ENCODE peak calls at places on chromosomes 6 and 20, in eight cellular contexts. H is body of pancreas, G is spleen, M is H1, J is GM12878, B is prostate gland, Q is Peyer's patch, Y is IMR-90. X is an unnamed sample.

GRCh38 chr20:20192366-20192765 is 140.0 kb downstream of the CFAP61 start:
- DNase-seq in B (no peak), G (no peak), H (no peak), Q (no peak), Y (no peak), M (no peak), J (no peak), X (no peak)

GRCh38 chr6:35473075-35473848 is 5.1 kb downstream of the RPL10A start:
- DNase-seq in G (no peak), Q (no peak), Y (no peak), H (no peak), J (no peak), B (no peak), M (no peak), X (no peak)

GRCh38 chr20:31542201-31542842 is 28.1 kb downstream of the HM13 start:
- DNase-seq in J (no peak), Q (no peak), H (no peak), M (no peak), Y (no peak), B (no peak), G (no peak), X (peak)

GRCh38 chr6:11089695-11090094 is 3.9 kb upstream of the SMIM13 start:
- DNase-seq in H (no peak), Q (no peak), M (no peak), G (no peak), J (no peak), B (no peak), Y (no peak), X (no peak)

GRCh38 chr6:36752187-36752885 is 54.7 kb downstream of the RAB44 start:
- DNase-seq in G (no peak), Q (peak), Y (peak), B (no peak), H (no peak), J (no peak), M (no peak), X (no peak)

GRCh38 chr6:24718449-24719124 is 367 bp downstream of the C6orf62 start:
- DNase-seq in J (no peak), B (no peak), Y (no peak), M (no peak), H (no peak), G (no peak), Q (no peak), X (no peak)

GRCh38 chr6:40529040-40529439 is 58.1 kb downstream of the LRFN2 start:
- DNase-seq in Y (no peak), G (no peak), B (no peak), M (no peak), Q (no peak), H (no peak), J (no peak), X (no peak)

GRCh38 chr6:140105857-140106256 is 731.4 kb upstream of the CITED2 start:
- DNase-seq in J (no peak), Q (no peak), H (peak), Y (no peak), M (peak), G (no peak), B (no peak), X (no peak)

GRCh38 chr6:31821301-31822037 is 6.1 kb upstream of the HSPA1B start:
- DNase-seq in Q (peak), G (peak), H (peak), B (peak), M (no peak), J (no peak), Y (peak), X (no peak)
- TF ChIP-seq POLR2A in Q (no peak), G (no peak), H (no peak), B (peak), M (peak), J (peak), Y (peak), X (no peak)

DNA sequence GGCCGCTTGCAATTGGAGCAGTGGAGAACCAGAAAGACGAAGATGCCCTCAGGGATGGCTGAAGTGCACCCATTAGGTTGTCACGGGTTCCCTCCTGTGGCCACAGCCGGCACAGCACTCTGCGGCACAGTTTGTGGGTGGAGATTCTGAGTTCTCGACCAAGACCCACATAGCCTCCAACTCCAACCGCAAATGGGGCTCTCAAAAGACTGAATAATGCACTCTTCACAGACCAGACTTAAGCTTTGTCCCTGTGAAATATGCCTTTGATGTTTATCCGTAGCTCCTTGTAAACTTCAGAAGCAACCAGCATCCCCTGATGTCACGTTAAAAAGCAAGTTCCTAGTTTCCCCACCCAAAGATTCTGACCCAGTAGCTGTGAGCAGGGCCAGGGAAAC is 934 bp upstream of the CST9 start:
- DNase-seq in H (peak), B (peak), Q (peak), J (no peak), Y (peak), G (peak), M (peak), X (peak)
- TF ChIP-seq CTCF in H (peak), B (peak), Q (peak), J (peak), Y (peak), G (peak), M (peak), X (no peak)

DNA sequence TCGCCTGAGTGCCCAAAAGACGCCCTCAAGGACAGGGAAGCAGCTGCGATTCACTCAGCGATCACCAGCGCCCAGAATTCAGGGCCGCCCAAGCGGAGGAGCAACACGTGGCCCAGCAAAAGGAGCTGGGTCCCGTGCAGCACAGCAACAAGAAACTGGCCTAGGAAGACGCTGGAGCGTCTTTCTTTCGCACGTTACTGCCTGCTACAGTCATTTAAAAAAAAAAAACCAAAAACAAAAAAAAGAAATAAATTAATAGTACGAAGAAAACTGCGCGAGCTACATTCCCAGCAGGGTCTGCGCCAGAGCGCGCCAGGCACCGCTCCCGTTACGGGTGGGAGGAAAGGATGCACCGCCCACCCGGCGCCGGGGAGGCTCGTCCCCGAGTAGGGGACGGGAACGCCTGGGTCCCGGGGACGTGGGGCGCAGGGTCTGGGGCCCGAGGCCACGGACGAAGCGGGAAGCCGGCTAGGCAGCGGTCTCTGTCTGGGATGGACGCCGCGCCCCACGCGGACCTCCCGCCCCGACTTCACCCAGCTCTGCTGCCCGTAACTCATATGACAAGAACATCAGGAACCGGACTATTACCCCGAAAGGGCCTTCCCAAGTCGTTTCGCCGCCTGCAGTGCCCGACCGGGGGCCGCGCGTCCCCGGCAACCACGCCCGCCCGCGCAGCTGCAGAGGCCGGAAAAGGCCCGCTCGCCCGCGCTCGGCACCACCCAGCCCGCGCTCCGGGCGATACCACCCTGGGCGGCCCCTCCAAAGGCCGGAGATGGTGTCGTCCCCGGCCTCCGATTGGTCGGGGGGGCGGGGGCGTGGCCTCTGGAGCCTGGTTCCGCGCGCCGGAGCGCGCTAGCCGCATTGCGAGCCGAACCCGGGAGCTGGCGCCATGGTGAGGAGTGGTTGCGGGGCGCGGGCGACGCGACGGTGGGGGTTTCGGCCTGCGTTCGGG is at the start of gene NOP56:
- DNase-seq in H (peak), M (peak), B (peak), J (peak), Q (peak), G (peak), Y (peak), X (peak)
- TF ChIP-seq POLR2A in H (peak), M (peak), B (peak), J (peak), Q (peak), G (peak), Y (peak), X (no peak)

DNA sequence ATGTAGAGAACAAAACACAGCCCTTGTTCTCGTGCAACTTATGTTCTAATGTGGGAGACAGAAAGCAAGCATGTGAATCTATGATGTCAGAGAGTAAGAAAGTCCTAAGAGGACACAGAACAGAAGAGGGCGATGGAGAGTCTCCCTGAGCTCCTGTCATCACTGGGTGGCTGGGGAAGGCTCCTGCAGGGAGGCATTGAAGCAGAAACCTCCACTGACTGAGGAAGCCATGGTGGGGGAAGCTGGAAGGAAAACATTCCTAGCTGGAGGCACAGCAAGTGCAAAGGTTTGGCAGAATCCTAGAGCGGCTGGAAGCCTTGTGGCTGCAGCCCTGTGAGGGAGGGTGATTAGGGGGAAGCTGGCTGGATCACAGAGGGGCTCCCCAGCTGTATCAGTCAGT is 248.0 kb downstream of the CDH26 start:
- DNase-seq in H (no peak), M (no peak), B (no peak), G (no peak), Q (no peak), Y (peak), J (no peak), X (no peak)
- TF ChIP-seq CTCF in H (peak), M (peak), B (no peak), G (no peak), Q (no peak), Y (peak), J (no peak), X (no peak)

GRCh38 chr20:1987826-1988225 is 6.0 kb downstream of the PDYN start:
- DNase-seq in H (no peak), Q (no peak), M (no peak), G (no peak), J (no peak), Y (no peak), B (no peak), X (peak)
- TF ChIP-seq POLR2A in H (no peak), Q (no peak), M (no peak), G (no peak), J (no peak), Y (no peak), B (no peak), X (no peak)

DNA sequence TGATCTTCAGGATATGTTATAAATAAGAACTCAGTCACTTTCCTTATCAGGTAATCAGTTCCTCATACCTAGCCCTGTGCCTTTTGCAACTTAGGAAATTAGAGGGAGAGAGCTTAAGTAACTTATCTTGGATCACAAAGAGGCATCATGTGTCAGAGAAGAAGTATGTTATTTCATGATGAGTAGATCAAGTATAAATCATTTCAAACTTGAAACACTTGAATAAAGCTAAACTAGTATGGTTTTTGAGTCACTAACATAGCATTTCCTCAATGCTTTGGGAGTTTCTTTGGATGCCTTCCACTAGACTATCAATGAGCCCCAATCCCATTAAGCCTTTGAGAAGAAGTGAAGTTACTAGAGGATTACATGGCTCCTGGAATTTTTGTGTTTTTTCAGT is 102.6 kb upstream of the TNFAIP3 start:
- DNase-seq in B (no peak), J (no peak), G (no peak), H (no peak), Q (no peak), Y (peak), M (no peak), X (no peak)
- TF ChIP-seq CTCF in B (no peak), J (no peak), G (no peak), H (no peak), Q (no peak), Y (no peak), M (no peak), X (no peak)

GRCh38 chr20:38472513-38473352 is at the start of gene RALGAPB:
- DNase-seq in H (peak), G (peak), Q (peak), Y (peak), M (peak), B (peak), J (peak), X (peak)
- TF ChIP-seq POLR2A in H (peak), G (no peak), Q (peak), Y (peak), M (peak), B (peak), J (peak), X (no peak)

X was measured in lower leg skin.